ENCODE peak calls at places on chromosomes 5 and 9, in ten cellular contexts. U, M, C, K, O, V, E, Z, P and A are unnamed samples.
A peak's percentile ranks its signal among the peaks of the same experiment; 100 is the strongest.

GRCh38 chr5:38532165-38532669 is 24.2 kb downstream of the LIFR start:
- DNase-seq in E (no peak), M (no peak), U (peak; percentile 66), Z (no peak), V (no peak), C (peak; percentile 85), K (no peak), O (no peak), P (no peak), A (peak; percentile 36)

GRCh38 chr5:154165886-154166285 is 24.6 kb upstream of the GALNT10 start:
- DNase-seq in K (no peak), U (peak; percentile 37), V (no peak), C (no peak), P (no peak), O (no peak), Z (no peak), E (no peak), M (no peak), A (no peak)

GRCh38 chr5:179319741-179320281 is 25.4 kb downstream of the ADAMTS2 start:
- DNase-seq in O (peak; percentile 22), P (no peak), K (no peak), C (no peak), U (no peak), M (peak; percentile 62), E (no peak), V (peak; percentile 28), Z (peak; percentile 73), A (peak; percentile 59)

GRCh38 chr5:22560115-22560514 is 293.0 kb downstream of the CDH12 start:
- DNase-seq in E (no peak), Z (peak; percentile 84), O (peak; percentile 51), U (no peak), P (no peak), M (peak; percentile 97), V (no peak), K (peak; percentile 18), C (no peak), A (peak; percentile 44)

GRCh38 chr5:175281714-175282113 is 162.3 kb downstream of the DRD1 start:
- DNase-seq in U (no peak), O (no peak), E (no peak), V (no peak), M (no peak), C (no peak), P (no peak), Z (no peak), K (no peak), A (no peak)

GRCh38 chr5:52864376-52864775 is 76.7 kb downstream of the ITGA1 start:
- DNase-seq in E (no peak), V (no peak), M (peak; percentile 76), P (no peak), Z (peak; percentile 70), U (no peak), K (no peak), O (peak; percentile 65), C (no peak), A (peak; percentile 82)

GRCh38 chr5:65113766-65114165 is 345.0 kb downstream of the CWC27 start:
- DNase-seq in M (peak; percentile 29), U (no peak), K (no peak), E (no peak), V (no peak), Z (no peak), C (no peak), O (no peak), P (no peak), A (no peak)

GRCh38 chr9:75892168-75892901 is 1.9 kb downstream of the PCSK5 start:
- DNase-seq in M (no peak), V (peak; percentile 53), P (peak; percentile 63), K (peak; percentile 44), Z (peak; percentile 17), E (no peak), C (no peak), O (peak; percentile 12), U (peak; percentile 61), A (no peak)

DNA sequence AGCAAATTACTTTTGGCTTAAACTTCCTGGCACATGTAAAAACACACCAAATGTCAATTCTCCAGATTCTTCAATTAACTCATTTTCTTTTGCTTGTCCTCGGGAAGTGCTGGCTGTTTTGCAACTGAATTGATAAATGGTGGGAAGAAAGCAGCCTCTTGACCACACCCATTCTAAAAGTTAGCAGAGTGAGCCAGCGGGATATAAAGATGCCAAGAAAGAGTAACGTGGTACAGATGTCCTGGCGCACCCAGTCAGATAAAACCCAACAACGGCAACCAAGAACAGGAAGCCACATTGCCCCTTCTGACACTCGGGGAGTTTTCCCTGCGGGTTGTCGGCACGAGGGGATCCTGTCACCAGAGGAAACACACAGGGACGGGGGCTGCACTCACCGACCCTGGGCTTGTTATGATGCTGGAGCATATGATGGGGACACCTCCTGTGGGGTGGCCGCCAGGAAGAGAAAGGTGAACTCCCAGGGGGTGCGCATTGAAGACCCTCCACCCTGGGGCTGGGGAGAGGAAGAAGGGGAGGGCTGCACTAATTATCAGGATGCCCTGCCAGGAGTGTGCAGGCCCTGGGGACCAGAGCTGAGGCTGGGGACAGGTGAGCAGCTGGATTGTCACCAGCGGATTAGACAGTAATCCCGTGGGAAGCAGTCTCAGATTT is 59.1 kb downstream of the CRB2 start:
- DNase-seq in Z (no peak), E (no peak), V (no peak), P (no peak), O (no peak), K (no peak), U (no peak), C (no peak), M (no peak), A (peak; percentile 69)
- TF ChIP-seq CTCF in Z (no peak), E (no peak), V (no peak), P (no peak), O (no peak), K (no peak), U (no peak), C (no peak), M (no peak), A (no peak)

GRCh38 chr5:43046474-43046873 is 6.4 kb upstream of the ANXA2R start:
- DNase-seq in V (no peak), E (no peak), O (no peak), M (no peak), C (no peak), U (no peak), Z (no peak), P (no peak), K (no peak), A (no peak)

GRCh38 chr5:43042626-43043399 is 2.7 kb upstream of the ANXA2R start:
- DNase-seq in Z (peak; percentile 76), U (peak; percentile 67), P (peak; percentile 67), O (peak; percentile 81), M (peak; percentile 70), E (peak; percentile 45), V (peak; percentile 81), K (peak; percentile 81), C (peak; percentile 67), A (peak; percentile 83)

GRCh38 chr5:43045236-43045635 is 5.1 kb upstream of the ANXA2R start:
- DNase-seq in K (no peak), O (no peak), M (no peak), E (no peak), P (no peak), Z (no peak), C (no peak), U (peak; percentile 25), V (no peak), A (no peak)

GRCh38 chr5:43043400-43043756 is 3.3 kb upstream of the ANXA2R start:
- DNase-seq in M (no peak), K (no peak), P (no peak), U (no peak), C (no peak), V (no peak), Z (no peak), O (no peak), E (no peak), A (no peak)

GRCh38 chr5:43044181-43044914 is 4.2 kb upstream of the ANXA2R start:
- DNase-seq in V (no peak), E (no peak), P (no peak), M (peak; percentile 68), K (no peak), C (no peak), O (peak; percentile 76), Z (no peak), U (peak; percentile 79), A (peak; percentile 63)
- H3K4me3 ChIP-seq in V (no peak overlapping the region), E (no peak overlapping the region), P (no peak overlapping the region), M (peak overlapping the region; percentile 49), K (no peak overlapping the region), C (no peak overlapping the region), O (peak overlapping the region; percentile 41), Z (peak overlapping the region; percentile 13), U (peak overlapping the region; percentile 15), A (peak overlapping the region; percentile 56)

GRCh38 chr5:143011621-143012020 is 241.4 kb downstream of the ARHGAP26 start:
- DNase-seq in K (no peak), M (peak; percentile 83), E (no peak), C (no peak), V (no peak), O (peak; percentile 84), Z (peak; percentile 85), P (no peak), U (no peak), A (peak; percentile 24)

GRCh38 chr5:143013176-143013575 is 243.0 kb downstream of the ARHGAP26 start:
- DNase-seq in U (no peak), E (no peak), C (no peak), O (no peak), K (no peak), M (no peak), V (no peak), P (no peak), Z (no peak), A (no peak)

GRCh38 chr5:143016777-143017374 is 246.7 kb downstream of the ARHGAP26 start:
- DNase-seq in U (peak; percentile 55), M (peak; percentile 75), C (peak; percentile 42), O (peak; percentile 71), P (peak; percentile 25), V (no peak), Z (peak; percentile 83), K (peak; percentile 35), E (no peak), A (peak; percentile 81)

GRCh38 chr5:143010335-143010734 is 240.2 kb downstream of the ARHGAP26 start:
- DNase-seq in O (no peak), M (no peak), P (no peak), E (no peak), V (no peak), C (no peak), U (no peak), K (no peak), Z (no peak), A (no peak)

DNA sequence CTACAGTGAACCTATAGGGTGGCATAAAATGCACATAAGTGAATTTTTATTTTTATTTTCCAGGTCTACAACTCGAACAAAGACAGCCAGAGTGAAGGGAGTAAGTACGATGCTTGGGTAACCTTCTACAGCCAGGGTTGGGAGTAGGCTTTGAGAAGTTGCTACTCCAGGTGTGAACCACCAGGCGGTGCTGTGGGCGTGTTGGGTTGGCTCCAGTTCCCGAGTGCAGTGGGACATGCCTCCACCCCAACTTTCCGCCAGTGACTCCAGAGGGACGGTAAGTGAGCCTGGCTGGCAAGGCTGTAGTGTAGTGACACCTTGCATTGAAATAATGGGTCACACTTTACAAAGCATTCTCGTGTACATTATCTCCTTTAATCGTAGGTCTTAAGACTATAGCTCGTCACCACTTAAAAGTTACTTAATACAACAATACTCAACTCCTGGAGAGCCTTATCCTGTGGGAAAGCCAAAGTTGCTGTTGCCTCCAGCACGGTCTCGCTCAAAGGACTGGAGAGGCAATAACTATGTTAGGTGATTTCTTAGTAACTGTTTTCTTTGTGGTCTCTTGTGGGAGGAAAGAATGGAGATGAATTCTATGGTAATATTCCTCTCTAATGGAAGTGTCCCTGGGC is 244.0 kb downstream of the ARHGAP26 start:
- DNase-seq in C (peak; percentile 56), Z (peak; percentile 42), E (no peak), U (peak; percentile 79), V (peak; percentile 72), K (peak; percentile 16), M (no peak), O (no peak), P (no peak), A (peak; percentile 22)
- TF ChIP-seq CTCF in C (peak; percentile 93), Z (peak; percentile 49), E (no peak), U (peak; percentile 82), V (peak; percentile 55), K (peak; percentile 30), M (peak; percentile 32), O (peak; percentile 51), P (peak; percentile 48), A (peak; percentile 53)

DNA sequence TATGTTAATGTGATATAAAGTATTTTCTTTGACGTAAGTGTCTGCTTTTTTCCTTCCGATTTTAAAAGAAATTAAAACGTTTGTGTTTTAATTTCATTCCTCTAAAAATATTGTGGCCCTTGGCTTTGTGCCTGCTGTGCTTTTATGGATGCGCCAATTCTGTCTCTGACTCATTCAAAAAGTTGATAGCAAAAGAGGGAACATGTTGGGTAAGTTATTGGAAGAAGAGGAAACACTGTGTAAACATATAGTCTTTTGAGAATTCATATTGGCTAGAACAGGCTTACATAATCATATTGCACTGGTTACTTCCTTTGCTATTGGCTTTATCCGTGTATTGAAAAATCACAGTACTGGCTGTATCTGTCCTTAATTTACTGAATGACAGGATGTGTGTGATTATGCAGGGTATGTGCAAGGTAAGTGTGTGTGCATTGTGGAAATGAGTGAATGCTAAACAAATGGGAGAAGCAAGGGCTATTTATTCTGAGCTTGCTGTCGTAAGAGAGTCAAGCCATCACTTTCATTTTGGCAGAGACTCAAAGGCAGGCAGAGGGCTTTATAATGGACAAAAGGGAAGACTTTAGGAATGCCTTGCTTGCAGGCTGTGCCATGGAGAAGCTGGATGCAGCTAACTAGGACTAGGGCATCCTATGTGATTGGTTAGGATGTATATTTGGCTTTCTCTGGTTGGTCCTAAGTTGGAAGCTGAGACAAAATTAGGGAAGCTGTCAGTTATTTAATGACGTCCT is 67.9 kb downstream of the SGCD start:
- DNase-seq in O (no peak), P (no peak), E (no peak), U (peak; percentile 18), Z (no peak), C (no peak), V (no peak), K (no peak), M (peak; percentile 33), A (peak; percentile 74)
- H3K4me3 ChIP-seq in O (no peak overlapping the region), P (no peak overlapping the region), E (no peak overlapping the region), U (no peak overlapping the region), Z (no peak overlapping the region), C (no peak overlapping the region), V (no peak overlapping the region), K (no peak overlapping the region), M (no peak overlapping the region), A (peak overlapping the region; percentile 7)